ENCODE peak calls at places on chromosomes 5 and 9, in four cellular contexts. One of them, this sample, is unnamed.
A peak's percentile ranks its signal among the peaks of the same experiment; 100 is the strongest.

GRCh38 chr5:78791416-78792100 is 143.0 kb upstream of the LHFPL2 start:
- DNase-seq in cardiac fibroblast: no peak
- DNase-seq in PC-3: no peak
- DNase-seq in kidney tubule cell: no peak
- DNase-seq in this sample: no peak

GRCh38 chr5:149177339-149177843 is 36.1 kb downstream of the ABLIM3 start:
- DNase-seq in cardiac fibroblast: no peak
- DNase-seq in PC-3: no peak
- DNase-seq in kidney tubule cell: no peak
- DNase-seq in this sample: no peak

GRCh38 chr9:122334916-122335315 is 35.9 kb upstream of the PTGS1 start:
- DNase-seq in cardiac fibroblast: no peak
- DNase-seq in PC-3: no peak
- DNase-seq in kidney tubule cell: no peak
- DNase-seq in this sample: no peak

GRCh38 chr9:121556082-121556481 is 56.4 kb upstream of the GGTA1 start:
- DNase-seq in cardiac fibroblast: no peak
- DNase-seq in PC-3: no peak
- DNase-seq in kidney tubule cell: no peak
- DNase-seq in this sample: no peak

GRCh38 chr5:132063090-132063911 is 2.8 kb downstream of the IL3 start:
- DNase-seq in cardiac fibroblast: peak; percentile 88
- DNase-seq in PC-3: peak; percentile 64
- DNase-seq in kidney tubule cell: peak; percentile 61
- DNase-seq in this sample: peak; percentile 83

GRCh38 chr5:160504906-160505305 is 83.3 kb downstream of the PTTG1 start:
- DNase-seq in cardiac fibroblast: no peak
- DNase-seq in PC-3: no peak
- DNase-seq in kidney tubule cell: no peak
- DNase-seq in this sample: no peak

GRCh38 chr9:129428890-129429577 is 191.9 kb downstream of the C9orf50 start:
- DNase-seq in cardiac fibroblast: no peak
- DNase-seq in PC-3: no peak
- DNase-seq in kidney tubule cell: no peak
- DNase-seq in this sample: no peak

GRCh38 chr5:60978968-60979367 is 34.0 kb downstream of the NDUFAF2 start:
- DNase-seq in cardiac fibroblast: no peak
- DNase-seq in PC-3: no peak
- DNase-seq in kidney tubule cell: peak; percentile 15
- DNase-seq in this sample: no peak

GRCh38 chr5:52015760-52016159 is 632.5 kb downstream of the ISL1 start:
- DNase-seq in cardiac fibroblast: no peak
- DNase-seq in PC-3: no peak
- DNase-seq in kidney tubule cell: no peak
- DNase-seq in this sample: no peak

GRCh38 chr9:21660976-21661375 is 141.5 kb upstream of the MTAP start:
- DNase-seq in cardiac fibroblast: no peak
- DNase-seq in PC-3: no peak
- DNase-seq in kidney tubule cell: no peak
- DNase-seq in this sample: no peak

GRCh38 chr9:98101868-98102273 is 17.2 kb downstream of the TRIM14 start:
- DNase-seq in cardiac fibroblast: no peak
- DNase-seq in PC-3: no peak
- DNase-seq in kidney tubule cell: no peak
- DNase-seq in this sample: peak; percentile 58

GRCh38 chr5:178651046-178651810 is 24.4 kb upstream of the CLK4 start:
- DNase-seq in cardiac fibroblast: peak; percentile 65
- DNase-seq in PC-3: peak; percentile 94
- DNase-seq in kidney tubule cell: no peak
- DNase-seq in this sample: no peak

GRCh38 chr5:56637321-56637920 is 177.9 kb upstream of the MAP3K1 start:
- DNase-seq in cardiac fibroblast: peak; percentile 51
- DNase-seq in PC-3: peak; percentile 34
- DNase-seq in kidney tubule cell: peak; percentile 74
- DNase-seq in this sample: no peak

GRCh38 chr5:140245354-140245753 is 57.5 kb downstream of the PFDN1 start:
- DNase-seq in cardiac fibroblast: no peak
- DNase-seq in PC-3: no peak
- DNase-seq in kidney tubule cell: no peak
- DNase-seq in this sample: no peak

GRCh38 chr5:19927919-19928318 is 60.1 kb downstream of the CDH18 start:
- DNase-seq in cardiac fibroblast: no peak
- DNase-seq in PC-3: no peak
- DNase-seq in kidney tubule cell: peak; percentile 3
- DNase-seq in this sample: peak; percentile 70

GRCh38 chr9:6408320-6408719 is 4.7 kb upstream of the UHRF2 start:
- DNase-seq in cardiac fibroblast: no peak
- DNase-seq in PC-3: no peak
- DNase-seq in kidney tubule cell: no peak
- DNase-seq in this sample: no peak

GRCh38 chr5:144202725-144203124 is 32.1 kb downstream of the KCTD16 start:
- DNase-seq in cardiac fibroblast: no peak
- DNase-seq in PC-3: no peak
- DNase-seq in kidney tubule cell: no peak
- DNase-seq in this sample: no peak

GRCh38 chr5:39501403-39501802 is 76.6 kb upstream of the DAB2 start:
- DNase-seq in cardiac fibroblast: peak; percentile 88
- DNase-seq in PC-3: peak; percentile 81
- DNase-seq in kidney tubule cell: peak; percentile 89
- DNase-seq in this sample: no peak

This sample was measured in H9.